ENCODE peak calls at places on chromosomes 2 and 18, in eight cellular contexts. One of them, this sample, is unnamed.

GRCh38 chr2:101341421-101341820 is 32.9 kb upstream of the RNF149 start:
- DNase-seq in left ventricle myocardium inferior: no peak
- DNase-seq in activated T-cell treated with anti-CD3 and anti-CD28 coated beads, Interleukin-2, amount 50 U/mL, for 48 hours: peak; percentile 63
- DNase-seq in HEK293T: peak; percentile 23
- DNase-seq in GM12878: no peak
- DNase-seq in CD8-positive, alpha-beta T cell: no peak
- DNase-seq in memory B cell: no peak
- DNase-seq in activated CD8-positive, alpha-beta T cell treated with anti-CD3 and anti-CD28 coated beads for 36 hours: peak; percentile 72
- DNase-seq in this sample: no peak

GRCh38 chr2:31203916-31204315 is 13.4 kb downstream of the CAPN14 start:
- DNase-seq in left ventricle myocardium inferior: no peak
- DNase-seq in activated T-cell treated with anti-CD3 and anti-CD28 coated beads, Interleukin-2, amount 50 U/mL, for 48 hours: no peak
- DNase-seq in HEK293T: no peak
- DNase-seq in GM12878: no peak
- DNase-seq in CD8-positive, alpha-beta T cell: no peak
- DNase-seq in memory B cell: no peak
- DNase-seq in activated CD8-positive, alpha-beta T cell treated with anti-CD3 and anti-CD28 coated beads for 36 hours: no peak
- DNase-seq in this sample: no peak

GRCh38 chr2:70553334-70553583 is 367 bp downstream of the TGFA start:
- DNase-seq in left ventricle myocardium inferior: no peak
- DNase-seq in activated T-cell treated with anti-CD3 and anti-CD28 coated beads, Interleukin-2, amount 50 U/mL, for 48 hours: no peak
- DNase-seq in HEK293T: no peak
- DNase-seq in GM12878: no peak
- DNase-seq in CD8-positive, alpha-beta T cell: no peak
- DNase-seq in memory B cell: no peak
- DNase-seq in activated CD8-positive, alpha-beta T cell treated with anti-CD3 and anti-CD28 coated beads for 36 hours: peak; percentile 36
- DNase-seq in this sample: no peak

GRCh38 chr2:34261701-34262100 is 662.6 kb upstream of the FAM98A start:
- DNase-seq in left ventricle myocardium inferior: no peak
- DNase-seq in activated T-cell treated with anti-CD3 and anti-CD28 coated beads, Interleukin-2, amount 50 U/mL, for 48 hours: no peak
- DNase-seq in HEK293T: no peak
- DNase-seq in GM12878: no peak
- DNase-seq in CD8-positive, alpha-beta T cell: no peak
- DNase-seq in memory B cell: no peak
- DNase-seq in activated CD8-positive, alpha-beta T cell treated with anti-CD3 and anti-CD28 coated beads for 36 hours: no peak
- DNase-seq in this sample: no peak

GRCh38 chr2:227410191-227410590 is 22.4 kb upstream of the SCYGR1 start:
- DNase-seq in left ventricle myocardium inferior: no peak
- DNase-seq in activated T-cell treated with anti-CD3 and anti-CD28 coated beads, Interleukin-2, amount 50 U/mL, for 48 hours: no peak
- DNase-seq in HEK293T: no peak
- DNase-seq in GM12878: no peak
- DNase-seq in CD8-positive, alpha-beta T cell: no peak
- DNase-seq in memory B cell: no peak
- DNase-seq in activated CD8-positive, alpha-beta T cell treated with anti-CD3 and anti-CD28 coated beads for 36 hours: no peak
- DNase-seq in this sample: no peak

GRCh38 chr2:157933549-157933948 is 57.4 kb upstream of the ACVR1 start:
- DNase-seq in left ventricle myocardium inferior: no peak
- DNase-seq in activated T-cell treated with anti-CD3 and anti-CD28 coated beads, Interleukin-2, amount 50 U/mL, for 48 hours: no peak
- DNase-seq in HEK293T: no peak
- DNase-seq in GM12878: no peak
- DNase-seq in CD8-positive, alpha-beta T cell: no peak
- DNase-seq in memory B cell: no peak
- DNase-seq in activated CD8-positive, alpha-beta T cell treated with anti-CD3 and anti-CD28 coated beads for 36 hours: no peak
- DNase-seq in this sample: no peak

GRCh38 chr2:120503793-120504571 is 158.0 kb downstream of the INHBB start:
- DNase-seq in left ventricle myocardium inferior: peak; percentile 82
- DNase-seq in activated T-cell treated with anti-CD3 and anti-CD28 coated beads, Interleukin-2, amount 50 U/mL, for 48 hours: no peak
- DNase-seq in HEK293T: no peak
- DNase-seq in GM12878: no peak
- DNase-seq in CD8-positive, alpha-beta T cell: no peak
- DNase-seq in memory B cell: no peak
- DNase-seq in activated CD8-positive, alpha-beta T cell treated with anti-CD3 and anti-CD28 coated beads for 36 hours: no peak
- DNase-seq in this sample: no peak

GRCh38 chr2:49934481-49934880 is 780.2 kb upstream of the FSHR start:
- DNase-seq in left ventricle myocardium inferior: no peak
- DNase-seq in activated T-cell treated with anti-CD3 and anti-CD28 coated beads, Interleukin-2, amount 50 U/mL, for 48 hours: no peak
- DNase-seq in HEK293T: no peak
- DNase-seq in GM12878: no peak
- DNase-seq in CD8-positive, alpha-beta T cell: no peak
- DNase-seq in memory B cell: no peak
- DNase-seq in activated CD8-positive, alpha-beta T cell treated with anti-CD3 and anti-CD28 coated beads for 36 hours: no peak
- DNase-seq in this sample: no peak

GRCh38 chr2:209340522-209340921 is 83.3 kb upstream of the MAP2 start:
- DNase-seq in left ventricle myocardium inferior: no peak
- DNase-seq in activated T-cell treated with anti-CD3 and anti-CD28 coated beads, Interleukin-2, amount 50 U/mL, for 48 hours: no peak
- DNase-seq in HEK293T: no peak
- DNase-seq in GM12878: no peak
- DNase-seq in CD8-positive, alpha-beta T cell: no peak
- DNase-seq in memory B cell: no peak
- DNase-seq in activated CD8-positive, alpha-beta T cell treated with anti-CD3 and anti-CD28 coated beads for 36 hours: no peak
- DNase-seq in this sample: no peak

GRCh38 chr2:47086571-47086970 is 68.5 kb downstream of the STPG4 start:
- DNase-seq in left ventricle myocardium inferior: no peak
- DNase-seq in activated T-cell treated with anti-CD3 and anti-CD28 coated beads, Interleukin-2, amount 50 U/mL, for 48 hours: no peak
- DNase-seq in HEK293T: no peak
- DNase-seq in GM12878: no peak
- DNase-seq in CD8-positive, alpha-beta T cell: no peak
- DNase-seq in memory B cell: no peak
- DNase-seq in activated CD8-positive, alpha-beta T cell treated with anti-CD3 and anti-CD28 coated beads for 36 hours: no peak
- DNase-seq in this sample: no peak

GRCh38 chr2:19883971-19884720 is 17.6 kb downstream of the TTC32 start:
- DNase-seq in left ventricle myocardium inferior: no peak
- DNase-seq in activated T-cell treated with anti-CD3 and anti-CD28 coated beads, Interleukin-2, amount 50 U/mL, for 48 hours: peak; percentile 4
- DNase-seq in HEK293T: no peak
- DNase-seq in GM12878: no peak
- DNase-seq in CD8-positive, alpha-beta T cell: no peak
- DNase-seq in memory B cell: peak; percentile 5
- DNase-seq in activated CD8-positive, alpha-beta T cell treated with anti-CD3 and anti-CD28 coated beads for 36 hours: no peak
- DNase-seq in this sample: no peak

GRCh38 chr2:5938566-5938896 is 246.3 kb downstream of the SOX11 start:
- DNase-seq in left ventricle myocardium inferior: no peak
- DNase-seq in activated T-cell treated with anti-CD3 and anti-CD28 coated beads, Interleukin-2, amount 50 U/mL, for 48 hours: no peak
- DNase-seq in HEK293T: no peak
- DNase-seq in GM12878: no peak
- DNase-seq in CD8-positive, alpha-beta T cell: no peak
- DNase-seq in memory B cell: no peak
- DNase-seq in activated CD8-positive, alpha-beta T cell treated with anti-CD3 and anti-CD28 coated beads for 36 hours: no peak
- DNase-seq in this sample: no peak

GRCh38 chr2:226012116-226012515 is 612.6 kb downstream of the NYAP2 start:
- DNase-seq in left ventricle myocardium inferior: no peak
- DNase-seq in activated T-cell treated with anti-CD3 and anti-CD28 coated beads, Interleukin-2, amount 50 U/mL, for 48 hours: no peak
- DNase-seq in HEK293T: no peak
- DNase-seq in GM12878: no peak
- DNase-seq in CD8-positive, alpha-beta T cell: no peak
- DNase-seq in memory B cell: no peak
- DNase-seq in activated CD8-positive, alpha-beta T cell treated with anti-CD3 and anti-CD28 coated beads for 36 hours: no peak
- DNase-seq in this sample: no peak

GRCh38 chr2:47218066-47218581 is 63.0 kb upstream of the STPG4 start:
- DNase-seq in left ventricle myocardium inferior: no peak
- DNase-seq in activated T-cell treated with anti-CD3 and anti-CD28 coated beads, Interleukin-2, amount 50 U/mL, for 48 hours: no peak
- DNase-seq in HEK293T: peak; percentile 42
- DNase-seq in GM12878: no peak
- DNase-seq in CD8-positive, alpha-beta T cell: no peak
- DNase-seq in memory B cell: no peak
- DNase-seq in activated CD8-positive, alpha-beta T cell treated with anti-CD3 and anti-CD28 coated beads for 36 hours: no peak
- DNase-seq in this sample: no peak

GRCh38 chr2:202690321-202690900 is 55.6 kb downstream of the FAM117B start:
- DNase-seq in left ventricle myocardium inferior: no peak
- DNase-seq in activated T-cell treated with anti-CD3 and anti-CD28 coated beads, Interleukin-2, amount 50 U/mL, for 48 hours: no peak
- DNase-seq in HEK293T: no peak
- DNase-seq in GM12878: no peak
- DNase-seq in CD8-positive, alpha-beta T cell: no peak
- DNase-seq in memory B cell: no peak
- DNase-seq in activated CD8-positive, alpha-beta T cell treated with anti-CD3 and anti-CD28 coated beads for 36 hours: no peak
- DNase-seq in this sample: no peak

GRCh38 chr2:238462782-238463396 is 36.2 kb downstream of the ASB1 start:
- DNase-seq in left ventricle myocardium inferior: no peak
- DNase-seq in activated T-cell treated with anti-CD3 and anti-CD28 coated beads, Interleukin-2, amount 50 U/mL, for 48 hours: no peak
- DNase-seq in HEK293T: peak; percentile 39
- DNase-seq in GM12878: peak; percentile 13
- DNase-seq in CD8-positive, alpha-beta T cell: no peak
- DNase-seq in memory B cell: no peak
- DNase-seq in activated CD8-positive, alpha-beta T cell treated with anti-CD3 and anti-CD28 coated beads for 36 hours: no peak
- DNase-seq in this sample: peak; percentile 10

GRCh38 chr2:107719781-107720180 is 106.9 kb upstream of the RGPD4 start:
- DNase-seq in left ventricle myocardium inferior: no peak
- DNase-seq in activated T-cell treated with anti-CD3 and anti-CD28 coated beads, Interleukin-2, amount 50 U/mL, for 48 hours: no peak
- DNase-seq in HEK293T: no peak
- DNase-seq in GM12878: no peak
- DNase-seq in CD8-positive, alpha-beta T cell: no peak
- DNase-seq in memory B cell: no peak
- DNase-seq in activated CD8-positive, alpha-beta T cell treated with anti-CD3 and anti-CD28 coated beads for 36 hours: no peak
- DNase-seq in this sample: no peak

GRCh38 chr2:14633451-14634211 is 1.1 kb downstream of the LRATD1 start:
- DNase-seq in left ventricle myocardium inferior: peak; percentile 15
- DNase-seq in activated T-cell treated with anti-CD3 and anti-CD28 coated beads, Interleukin-2, amount 50 U/mL, for 48 hours: peak; percentile 18
- DNase-seq in HEK293T: no peak
- DNase-seq in GM12878: no peak
- DNase-seq in CD8-positive, alpha-beta T cell: no peak
- DNase-seq in memory B cell: no peak
- DNase-seq in activated CD8-positive, alpha-beta T cell treated with anti-CD3 and anti-CD28 coated beads for 36 hours: no peak
- DNase-seq in this sample: no peak

GRCh38 chr2:105775809-105776559 is 31.3 kb downstream of the NCK2 start:
- DNase-seq in left ventricle myocardium inferior: no peak
- DNase-seq in activated T-cell treated with anti-CD3 and anti-CD28 coated beads, Interleukin-2, amount 50 U/mL, for 48 hours: peak; percentile 59
- DNase-seq in HEK293T: no peak
- DNase-seq in GM12878: no peak
- DNase-seq in CD8-positive, alpha-beta T cell: no peak
- DNase-seq in memory B cell: peak; percentile 58
- DNase-seq in activated CD8-positive, alpha-beta T cell treated with anti-CD3 and anti-CD28 coated beads for 36 hours: peak; percentile 63
- DNase-seq in this sample: no peak

GRCh38 chr2:191864623-191865521 is 18.0 kb upstream of the CAVIN2 start:
- DNase-seq in left ventricle myocardium inferior: no peak
- DNase-seq in activated T-cell treated with anti-CD3 and anti-CD28 coated beads, Interleukin-2, amount 50 U/mL, for 48 hours: no peak
- DNase-seq in HEK293T: no peak
- DNase-seq in GM12878: no peak
- DNase-seq in CD8-positive, alpha-beta T cell: no peak
- DNase-seq in memory B cell: no peak
- DNase-seq in activated CD8-positive, alpha-beta T cell treated with anti-CD3 and anti-CD28 coated beads for 36 hours: no peak
- DNase-seq in this sample: no peak

GRCh38 chr2:190682168-190682567 is 33.3 kb downstream of the NAB1 start:
- DNase-seq in left ventricle myocardium inferior: no peak
- DNase-seq in activated T-cell treated with anti-CD3 and anti-CD28 coated beads, Interleukin-2, amount 50 U/mL, for 48 hours: no peak
- DNase-seq in HEK293T: no peak
- DNase-seq in GM12878: no peak
- DNase-seq in CD8-positive, alpha-beta T cell: no peak
- DNase-seq in memory B cell: no peak
- DNase-seq in activated CD8-positive, alpha-beta T cell treated with anti-CD3 and anti-CD28 coated beads for 36 hours: no peak
- DNase-seq in this sample: peak; percentile 26

GRCh38 chr2:9311488-9311887 is 104.9 kb downstream of the ASAP2 start:
- DNase-seq in left ventricle myocardium inferior: peak; percentile 55
- DNase-seq in activated T-cell treated with anti-CD3 and anti-CD28 coated beads, Interleukin-2, amount 50 U/mL, for 48 hours: no peak
- DNase-seq in HEK293T: no peak
- DNase-seq in GM12878: no peak
- DNase-seq in CD8-positive, alpha-beta T cell: no peak
- DNase-seq in memory B cell: no peak
- DNase-seq in activated CD8-positive, alpha-beta T cell treated with anti-CD3 and anti-CD28 coated beads for 36 hours: no peak
- DNase-seq in this sample: no peak

GRCh38 chr2:22897428-22897827 is 487.6 kb upstream of the KLHL29 start:
- DNase-seq in left ventricle myocardium inferior: no peak
- DNase-seq in activated T-cell treated with anti-CD3 and anti-CD28 coated beads, Interleukin-2, amount 50 U/mL, for 48 hours: no peak
- DNase-seq in HEK293T: no peak
- DNase-seq in GM12878: no peak
- DNase-seq in CD8-positive, alpha-beta T cell: no peak
- DNase-seq in memory B cell: no peak
- DNase-seq in activated CD8-positive, alpha-beta T cell treated with anti-CD3 and anti-CD28 coated beads for 36 hours: no peak
- DNase-seq in this sample: no peak

GRCh38 chr18:8870528-8870927 is 165.2 kb downstream of the MTCL1 start:
- DNase-seq in left ventricle myocardium inferior: no peak
- DNase-seq in activated T-cell treated with anti-CD3 and anti-CD28 coated beads, Interleukin-2, amount 50 U/mL, for 48 hours: no peak
- DNase-seq in HEK293T: no peak
- DNase-seq in GM12878: no peak
- DNase-seq in CD8-positive, alpha-beta T cell: no peak
- DNase-seq in memory B cell: no peak
- DNase-seq in activated CD8-positive, alpha-beta T cell treated with anti-CD3 and anti-CD28 coated beads for 36 hours: no peak
- DNase-seq in this sample: no peak

GRCh38 chr2:215684448-215685217 is 248.8 kb upstream of the FN1 start:
- DNase-seq in left ventricle myocardium inferior: no peak
- DNase-seq in activated T-cell treated with anti-CD3 and anti-CD28 coated beads, Interleukin-2, amount 50 U/mL, for 48 hours: no peak
- DNase-seq in HEK293T: no peak
- DNase-seq in GM12878: no peak
- DNase-seq in CD8-positive, alpha-beta T cell: no peak
- DNase-seq in memory B cell: no peak
- DNase-seq in activated CD8-positive, alpha-beta T cell treated with anti-CD3 and anti-CD28 coated beads for 36 hours: no peak
- DNase-seq in this sample: no peak

GRCh38 chr2:222708274-222708710 is 36.8 kb downstream of the MOGAT1 start:
- DNase-seq in left ventricle myocardium inferior: peak; percentile 81
- DNase-seq in activated T-cell treated with anti-CD3 and anti-CD28 coated beads, Interleukin-2, amount 50 U/mL, for 48 hours: peak; percentile 86
- DNase-seq in HEK293T: peak; percentile 63
- DNase-seq in GM12878: no peak
- DNase-seq in CD8-positive, alpha-beta T cell: peak; percentile 78
- DNase-seq in memory B cell: peak; percentile 77
- DNase-seq in activated CD8-positive, alpha-beta T cell treated with anti-CD3 and anti-CD28 coated beads for 36 hours: peak; percentile 88
- DNase-seq in this sample: no peak

GRCh38 chr2:178275600-178275999 is 81.3 kb downstream of the OSBPL6 start:
- DNase-seq in left ventricle myocardium inferior: no peak
- DNase-seq in activated T-cell treated with anti-CD3 and anti-CD28 coated beads, Interleukin-2, amount 50 U/mL, for 48 hours: no peak
- DNase-seq in HEK293T: no peak
- DNase-seq in GM12878: no peak
- DNase-seq in CD8-positive, alpha-beta T cell: no peak
- DNase-seq in memory B cell: no peak
- DNase-seq in activated CD8-positive, alpha-beta T cell treated with anti-CD3 and anti-CD28 coated beads for 36 hours: no peak
- DNase-seq in this sample: no peak

GRCh38 chr2:223941579-223942277 is 3.4 kb downstream of the WDFY1 start:
- DNase-seq in left ventricle myocardium inferior: no peak
- DNase-seq in activated T-cell treated with anti-CD3 and anti-CD28 coated beads, Interleukin-2, amount 50 U/mL, for 48 hours: peak; percentile 82
- DNase-seq in HEK293T: no peak
- DNase-seq in GM12878: peak; percentile 73
- DNase-seq in CD8-positive, alpha-beta T cell: peak; percentile 44
- DNase-seq in memory B cell: no peak
- DNase-seq in activated CD8-positive, alpha-beta T cell treated with anti-CD3 and anti-CD28 coated beads for 36 hours: peak; percentile 93
- DNase-seq in this sample: no peak

GRCh38 chr2:64975232-64975791 is 13.9 kb upstream of the SLC1A4 start:
- DNase-seq in left ventricle myocardium inferior: peak; percentile 74
- DNase-seq in activated T-cell treated with anti-CD3 and anti-CD28 coated beads, Interleukin-2, amount 50 U/mL, for 48 hours: no peak
- DNase-seq in HEK293T: no peak
- DNase-seq in GM12878: no peak
- DNase-seq in CD8-positive, alpha-beta T cell: no peak
- DNase-seq in memory B cell: no peak
- DNase-seq in activated CD8-positive, alpha-beta T cell treated with anti-CD3 and anti-CD28 coated beads for 36 hours: no peak
- DNase-seq in this sample: no peak

GRCh38 chr2:10475811-10476660 is 27.9 kb upstream of the ODC1 start:
- DNase-seq in left ventricle myocardium inferior: no peak
- DNase-seq in activated T-cell treated with anti-CD3 and anti-CD28 coated beads, Interleukin-2, amount 50 U/mL, for 48 hours: no peak
- DNase-seq in HEK293T: no peak
- DNase-seq in GM12878: no peak
- DNase-seq in CD8-positive, alpha-beta T cell: no peak
- DNase-seq in memory B cell: no peak
- DNase-seq in activated CD8-positive, alpha-beta T cell treated with anti-CD3 and anti-CD28 coated beads for 36 hours: no peak
- DNase-seq in this sample: no peak

GRCh38 chr2:189485146-189485545 is 43.9 kb downstream of the WDR75 start:
- DNase-seq in left ventricle myocardium inferior: no peak
- DNase-seq in activated T-cell treated with anti-CD3 and anti-CD28 coated beads, Interleukin-2, amount 50 U/mL, for 48 hours: no peak
- DNase-seq in HEK293T: no peak
- DNase-seq in GM12878: no peak
- DNase-seq in CD8-positive, alpha-beta T cell: no peak
- DNase-seq in memory B cell: no peak
- DNase-seq in activated CD8-positive, alpha-beta T cell treated with anti-CD3 and anti-CD28 coated beads for 36 hours: no peak
- DNase-seq in this sample: no peak

GRCh38 chr2:216765810-216766259 is 70.5 kb upstream of the IGFBP5 start:
- DNase-seq in left ventricle myocardium inferior: peak; percentile 33
- DNase-seq in activated T-cell treated with anti-CD3 and anti-CD28 coated beads, Interleukin-2, amount 50 U/mL, for 48 hours: no peak
- DNase-seq in HEK293T: no peak
- DNase-seq in GM12878: no peak
- DNase-seq in CD8-positive, alpha-beta T cell: no peak
- DNase-seq in memory B cell: no peak
- DNase-seq in activated CD8-positive, alpha-beta T cell treated with anti-CD3 and anti-CD28 coated beads for 36 hours: no peak
- DNase-seq in this sample: no peak